ENCODE peak calls at places on chromosomes 16 and 17, in four cellular contexts. W is heart left ventricle; A is CD8-positive, alpha-beta T cell; O is GM23338. N is an unnamed sample.
A peak's percentile ranks its signal among the peaks of the same experiment; 100 is the strongest.

GRCh38 chr16:28312327-28312726 is 20.0 kb downstream of the SBK1 start:
- DNase-seq in A (no peak), O (no peak), W (no peak), N (no peak)

GRCh38 chr17:82531431-82531881 is 11.9 kb downstream of the FOXK2 start:
- DNase-seq in A (no peak), W (no peak), O (no peak), N (no peak)

GRCh38 chr17:29760279-29760721 is 137.6 kb upstream of the CORO6 start:
- DNase-seq in O (peak; percentile 23), W (no peak), A (peak; percentile 26), N (no peak)

GRCh38 chr16:27179500-27180072 is 23.7 kb upstream of the KDM8 start:
- DNase-seq in A (peak; percentile 80), W (peak; percentile 91), O (peak; percentile 91), N (peak; percentile 89)

GRCh38 chr17:49922095-49922494 is 46.9 kb upstream of the DLX4 start:
- DNase-seq in A (no peak), W (no peak), O (no peak), N (no peak)

GRCh38 chr17:77409282-77410161 is 268.8 kb downstream of the SEC14L1 start:
- DNase-seq in A (no peak), O (peak; percentile 88), W (peak; percentile 86), N (peak; percentile 79)

GRCh38 chr16:3872216-3872895 is 8.2 kb downstream of the CREBBP start:
- DNase-seq in A (no peak), W (no peak), O (no peak), N (no peak)

GRCh38 chr17:5759501-5759925 is 175.2 kb upstream of the NLRP1 start:
- DNase-seq in O (no peak), A (no peak), W (no peak), N (no peak)

GRCh38 chr17:82003411-82004381 is 19.0 kb downstream of the CENPX start:
- DNase-seq in A (no peak), W (no peak), O (no peak), N (no peak)

GRCh38 chr16:20612551-20613470 is 36.6 kb upstream of the ACSM2B start:
- DNase-seq in A (no peak), O (no peak), W (peak; percentile 84), N (peak; percentile 66)

GRCh38 chr17:55172612-55173011 is 92.1 kb upstream of the HLF start:
- DNase-seq in W (no peak), O (no peak), A (no peak), N (no peak)

GRCh38 chr17:39867084-39867890 is 715 bp upstream of the ZPBP2 start:
- DNase-seq in A (no peak), W (no peak), O (no peak), N (no peak)

GRCh38 chr16:4908854-4909401 is 28.0 kb downstream of the PPL start:
- DNase-seq in A (no peak), O (no peak), W (no peak), N (no peak)

GRCh38 chr17:35022536-35023063 is 40.9 kb downstream of the RFFL start:
- DNase-seq in O (no peak), A (peak; percentile 69), W (peak; percentile 75), N (peak; percentile 68)

DNA sequence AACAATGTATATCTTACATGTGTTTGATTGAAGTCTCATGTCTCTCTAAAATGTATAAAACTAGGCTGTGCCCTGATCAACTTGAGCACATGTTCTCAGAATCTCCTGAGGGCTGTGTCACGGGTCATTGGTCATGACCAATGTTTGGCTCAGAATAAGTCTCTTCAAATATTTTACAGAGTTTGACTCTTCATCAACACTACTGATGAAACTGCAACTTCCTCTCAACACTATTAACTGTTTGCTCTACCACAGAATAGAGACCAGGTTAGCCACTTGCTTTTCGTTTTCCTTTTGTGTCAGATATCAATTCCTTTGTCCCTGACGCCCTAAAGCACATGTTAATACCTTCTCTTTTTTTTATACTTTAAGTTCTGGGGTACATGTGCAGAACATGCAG is 358.1 kb downstream of the CDH8 start:
- DNase-seq in A (no peak), W (no peak), O (no peak), N (no peak)
- TF ChIP-seq CTCF in A (no peak), W (no peak), O (no peak), N (no peak)

GRCh38 chr17:27989046-27989445 is 53.4 kb upstream of the NLK start:
- DNase-seq in W (no peak), A (no peak), O (no peak), N (no peak)
- H3K4me1 ChIP-seq in W (no peaks in the 10 kb centered on the region), A (no peaks in the 10 kb centered on the region), O (peaks cover 1% of the 10 kb centered on the region), N (peaks cover 20% of the 10 kb centered on the region)

GRCh38 chr16:57427824-57428223 is 19.4 kb downstream of the CIAPIN1 start:
- DNase-seq in A (no peak), W (no peak), O (no peak), N (no peak)

GRCh38 chr16:57430955-57431354 is 16.2 kb downstream of the CIAPIN1 start:
- DNase-seq in A (no peak), W (no peak), O (no peak), N (no peak)

GRCh38 chr16:57426356-57426755 is 20.8 kb downstream of the CIAPIN1 start:
- DNase-seq in O (no peak), W (no peak), A (no peak), N (no peak)

GRCh38 chr16:57424599-57424998 is 20.0 kb downstream of the CCL17 start:
- DNase-seq in W (no peak), A (no peak), O (no peak), N (no peak)

DNA sequence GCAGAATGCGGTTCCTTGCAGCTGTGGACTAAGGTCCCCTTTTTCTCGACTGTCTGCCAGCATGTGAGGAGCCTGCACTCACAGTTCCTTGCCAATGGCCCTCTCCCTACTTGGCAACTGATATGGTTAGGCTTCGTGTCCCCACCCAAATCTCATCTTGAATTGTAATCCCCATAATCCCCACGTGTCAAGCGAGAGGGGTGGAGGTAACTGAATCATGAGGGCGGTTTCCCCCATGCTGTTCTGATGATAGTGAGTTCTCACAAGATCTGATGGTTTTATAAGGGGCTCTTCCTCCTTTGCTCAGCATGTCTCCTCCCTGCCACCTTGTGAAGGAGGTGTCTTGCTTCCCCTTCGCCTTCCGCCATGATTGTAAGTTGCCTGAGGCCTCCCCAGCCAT is 19.9 kb downstream of the CIAPIN1 start:
- DNase-seq in W (no peak), A (no peak), O (no peak), N (no peak)
- H3K36me3 ChIP-seq in W (peaks cover 57% of the 10 kb centered on the region), A (peaks cover 36% of the 10 kb centered on the region), O (peaks cover 34% of the 10 kb centered on the region), N (peaks cover 59% of the 10 kb centered on the region)

DNA sequence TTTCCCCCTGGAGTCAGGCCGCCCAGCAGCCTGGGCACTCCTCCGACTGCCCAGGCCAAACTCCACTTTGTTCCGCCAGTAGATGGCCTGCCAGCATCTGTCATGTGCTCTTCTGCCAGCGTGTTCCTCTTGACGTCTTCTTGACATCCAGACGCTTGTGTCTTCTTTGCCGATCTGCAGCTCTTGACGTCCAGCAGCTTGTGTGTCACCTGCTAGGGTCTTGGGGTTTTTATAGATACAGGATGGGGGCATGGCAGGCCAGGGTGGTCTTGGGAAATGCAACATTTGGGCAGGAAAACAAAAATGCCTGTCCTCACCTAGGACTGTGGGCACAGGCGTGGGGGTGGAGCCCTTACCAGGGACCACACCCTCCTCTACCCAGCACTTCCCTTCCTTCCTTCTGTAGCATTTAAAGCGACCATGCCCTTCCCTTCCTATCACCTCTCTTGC is 88.7 kb downstream of the BMERB1 start:
- DNase-seq in O (no peak), A (no peak), W (no peak), N (peak; percentile 19)
- TF ChIP-seq CTCF in O (peak; percentile 66), A (no peak), W (no peak), N (no peak)

N was measured in left ventricle myocardium inferior.